ENCODE peak calls at places on chromosomes 4 and X, in four cellular contexts. R is fibroblast of lung; Q is CD8-positive, alpha-beta T cell; D is aorta. O is an unnamed sample. For H3K36me3, the result is how much of the 10 kb centered on the place peaks cover.

GRCh38 chr4:73520821-73521220 is 39.3 kb downstream of the AFM start:
- DNase-seq in Q (no peak), D (no peak), R (peak), O (no peak)

GRCh38 chrX:130024127-130024526 is 41.7 kb downstream of the BCORL1 start:
- DNase-seq in Q (peak), D (peak), R (peak), O (peak)

GRCh38 chrX:40325161-40325560 is 227.4 kb upstream of the BCOR start:
- DNase-seq in Q (no peak), R (no peak), D (no peak), O (no peak)

GRCh38 chr4:139301821-139302611 is at the start of gene NDUFC1:
- DNase-seq in D (peak), R (peak), Q (peak), O (peak)

GRCh38 chr4:8706221-8707044 is 113.9 kb downstream of the CPZ start:
- DNase-seq in R (no peak), D (no peak), Q (no peak), O (peak)

GRCh38 chr4:15317246-15317645 is 110.6 kb upstream of the C1QTNF7 start:
- DNase-seq in D (no peak), Q (no peak), R (no peak), O (no peak)

GRCh38 chrX:153967536-153968214 is 3.9 kb downstream of the HCFC1 start:
- DNase-seq in R (no peak), D (peak), Q (no peak), O (no peak)

GRCh38 chr4:10480616-10481015 is 23.4 kb upstream of the ZNF518B start:
- DNase-seq in R (no peak), Q (no peak), D (no peak), O (no peak)

DNA sequence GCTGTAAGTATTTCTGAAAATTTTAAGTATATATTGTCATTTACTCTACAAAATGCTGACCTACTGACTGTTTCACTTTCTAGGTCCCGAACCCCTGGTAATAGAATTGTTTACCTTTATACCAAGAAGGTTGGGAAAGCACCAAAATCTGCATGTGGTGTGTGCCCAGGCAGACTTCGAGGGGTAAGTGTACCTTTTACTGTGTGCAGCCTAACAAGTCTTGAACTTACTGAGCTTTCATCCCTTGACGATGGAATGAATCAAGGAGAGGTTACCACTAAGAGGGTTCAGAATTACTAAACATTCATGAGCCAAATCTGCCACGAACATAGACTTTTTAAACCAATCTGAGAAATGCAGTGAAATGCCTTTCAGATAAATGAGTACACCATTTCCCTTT is 1.6 kb downstream of the RPL34 start:
- DNase-seq in R (no peak), Q (no peak), D (no peak), O (no peak)
- H3K36me3 ChIP-seq in R (under half), Q (under half), D (under half), O (under half)

GRCh38 chr4:46949822-46950221 is 40.8 kb upstream of the COX7B2 start:
- DNase-seq in R (no peak), Q (no peak), D (no peak), O (no peak)

GRCh38 chr4:46950826-46951225 is 41.8 kb upstream of the COX7B2 start:
- DNase-seq in D (no peak), Q (no peak), R (no peak), O (no peak)

GRCh38 chr4:46956451-46956850 is 36.9 kb downstream of the GABRA4 start:
- DNase-seq in R (peak), D (no peak), Q (no peak), O (no peak)

GRCh38 chr4:46953564-46953963 is 39.8 kb downstream of the GABRA4 start:
- DNase-seq in R (no peak), Q (no peak), D (no peak), O (no peak)

GRCh38 chr4:46955601-46956000 is 37.8 kb downstream of the GABRA4 start:
- DNase-seq in Q (no peak), D (no peak), R (no peak), O (no peak)
- H3K36me3 ChIP-seq in Q (under half), D (under half), R (under half), O (under half)

DNA sequence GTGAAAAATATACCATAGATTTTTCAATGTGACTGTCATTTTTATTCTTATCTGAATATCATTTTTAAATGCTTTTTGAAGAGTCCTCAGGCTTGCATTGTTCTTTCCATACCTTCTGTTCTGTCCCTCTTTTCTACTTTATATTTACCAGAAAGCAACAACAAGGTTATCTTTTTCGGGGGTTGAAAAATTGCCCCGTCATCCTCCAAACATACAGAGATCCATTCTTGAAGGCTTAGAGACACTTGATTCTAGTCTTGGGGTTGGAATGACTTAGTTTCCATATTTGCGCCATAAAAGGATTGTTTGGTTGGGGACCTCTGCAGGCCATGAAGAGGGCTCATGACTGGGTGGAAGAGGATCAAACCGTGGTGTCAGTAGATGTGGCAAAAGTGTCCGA is 63.5 kb downstream of the FAM114A1 start:
- DNase-seq in R (no peak), Q (no peak), D (no peak), O (no peak)
- H3K36me3 ChIP-seq in R (under half), Q (under half), D (under half), O (under half)

GRCh38 chrX:48997455-48997854 is 4.6 kb downstream of the GRIPAP1 start:
- DNase-seq in R (no peak), D (no peak), Q (no peak), O (no peak)

GRCh38 chrX:48997865-48998264 is 4.2 kb downstream of the GRIPAP1 start:
- DNase-seq in D (no peak), R (no peak), Q (no peak), O (no peak)

GRCh38 chrX:48989483-48989882 is 12.6 kb downstream of the GRIPAP1 start:
- DNase-seq in Q (no peak), D (no peak), R (no peak), O (no peak)

GRCh38 chrX:48996969-48997368 is 5.1 kb downstream of the GRIPAP1 start:
- DNase-seq in R (no peak), D (no peak), Q (no peak), O (peak)

GRCh38 chrX:48992341-48992740 is 9.7 kb downstream of the GRIPAP1 start:
- DNase-seq in Q (no peak), R (no peak), D (no peak), O (no peak)
- H3K36me3 ChIP-seq in Q (under half), R (under half), D (under half), O (under half)

O was measured in ovary.